ENCODE peak calls at places on chromosomes 4 and X, in seven cellular contexts. X is GM23338; I is tibial artery; H is effector memory CD4-positive, alpha-beta T cell; O is cardiac muscle cell; C is mammary epithelial cell; V is gastrocnemius medialis. N is an unnamed sample.

GRCh38 chr4:24328711-24329110 is 255.6 kb downstream of the DHX15 start:
- DNase-seq in X (no peak), I (no peak), H (no peak), O (no peak), C (no peak), V (no peak), N (no peak)

GRCh38 chr4:76748649-76749048 is 149.3 kb downstream of the SOWAHB start:
- DNase-seq in X (peak; percentile 72), I (no peak), H (no peak), O (no peak), C (no peak), V (no peak), N (no peak)

GRCh38 chr4:151524610-151525009 is 115.6 kb downstream of the FHIP1A start:
- DNase-seq in X (peak; percentile 75), I (no peak), H (no peak), O (no peak), C (peak; percentile 81), V (no peak), N (no peak)

GRCh38 chr4:72909461-72909860 is 160.1 kb downstream of the COX18 start:
- DNase-seq in X (peak; percentile 77), I (no peak), H (no peak), O (peak; percentile 45), C (peak; percentile 14), V (no peak), N (no peak)

GRCh38 chr4:118910221-118910620 is 21.6 kb downstream of the SYNPO2 start:
- DNase-seq in X (no peak), I (no peak), H (no peak), O (no peak), C (peak; percentile 16), V (no peak), N (no peak)

GRCh38 chrX:155966876-155967275 is 30.6 kb upstream of the IL9R start:
- DNase-seq in X (peak; percentile 72), I (no peak), H (no peak), O (peak; percentile 2), C (no peak), V (no peak), N (no peak)

GRCh38 chrX:1649623-1650022 is 34.8 kb downstream of the ASMT start:
- DNase-seq in X (peak; percentile 95), I (no peak), H (no peak), O (no peak), C (no peak), V (no peak), N (no peak)

GRCh38 chr4:13325744-13326143 is 158.4 kb downstream of the RAB28 start:
- DNase-seq in X (peak; percentile 1), I (no peak), H (no peak), O (peak; percentile 44), C (peak; percentile 28), V (no peak), N (no peak)

GRCh38 chrX:12249997-12250396 is 111.7 kb downstream of the FRMPD4 start:
- DNase-seq in X (no peak), I (no peak), H (no peak), O (no peak), C (peak; percentile 32), V (no peak), N (no peak)

GRCh38 chrX:46376246-46376885 is 168.9 kb downstream of the ZNF674 start:
- DNase-seq in X (peak; percentile 69), I (no peak), H (no peak), O (peak; percentile 48), C (peak; percentile 61), V (no peak), N (no peak)

GRCh38 chr4:169618286-169618685 is 2.1 kb upstream of the CLCN3 start:
- DNase-seq in X (no peak), I (no peak), H (no peak), O (no peak), C (peak; percentile 17), V (no peak), N (no peak)

GRCh38 chr4:141425124-141425523 is 204.4 kb downstream of the ZNF330 start:
- DNase-seq in X (no peak), I (no peak), H (no peak), O (no peak), C (peak; percentile 41), V (no peak), N (no peak)

GRCh38 chr4:180059216-180059881 is 2183.9 kb upstream of the TENM3 start:
- DNase-seq in X (peak; percentile 55), I (no peak), H (no peak), O (peak; percentile 57), C (no peak), V (no peak), N (no peak)

DNA sequence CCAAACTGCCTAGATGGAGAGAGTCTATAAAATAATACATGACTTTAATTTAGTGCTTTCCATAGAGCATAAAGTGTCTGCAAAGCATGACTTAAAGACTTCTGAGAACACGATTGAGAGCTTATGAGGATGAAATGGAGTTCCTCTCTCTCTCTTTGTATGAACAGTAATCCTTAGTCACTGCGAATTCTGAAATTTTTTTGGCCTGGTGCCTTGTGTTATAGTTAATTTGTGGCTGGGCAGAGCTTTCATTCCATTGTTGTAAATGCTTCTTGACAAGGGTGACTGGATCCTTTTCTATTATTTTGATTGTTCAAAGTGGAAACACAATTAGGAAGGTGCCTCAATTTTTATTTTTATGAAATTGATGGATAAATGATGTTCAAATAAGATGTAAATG is 179.5 kb downstream of the CEP135 start:
- DNase-seq in X (no peak), I (no peak), H (no peak), O (no peak), C (peak; percentile 49), V (no peak), N (no peak)
- H3K4me3 ChIP-seq in X (no peak overlapping the region), I (no peak overlapping the region), H (no peak overlapping the region), O (no peak overlapping the region), C (no peak overlapping the region), V (no peak overlapping the region), N (no peak overlapping the region)

GRCh38 chr4:1973218-1973617 is 35.6 kb downstream of the NELFA start:
- DNase-seq in X (no peak), I (peak; percentile 46), H (no peak), O (no peak), C (no peak), V (no peak), N (no peak)

GRCh38 chr4:1969928-1970723 is 38.6 kb downstream of the NELFA start:
- DNase-seq in X (no peak), I (no peak), H (no peak), O (no peak), C (no peak), V (no peak), N (no peak)

GRCh38 chr4:1970926-1971325 is 37.8 kb downstream of the NELFA start:
- DNase-seq in X (no peak), I (no peak), H (no peak), O (no peak), C (no peak), V (no peak), N (no peak)

GRCh38 chr4:1972414-1972813 is 36.4 kb downstream of the NELFA start:
- DNase-seq in X (no peak), I (peak; percentile 25), H (no peak), O (no peak), C (no peak), V (no peak), N (no peak)

DNA sequence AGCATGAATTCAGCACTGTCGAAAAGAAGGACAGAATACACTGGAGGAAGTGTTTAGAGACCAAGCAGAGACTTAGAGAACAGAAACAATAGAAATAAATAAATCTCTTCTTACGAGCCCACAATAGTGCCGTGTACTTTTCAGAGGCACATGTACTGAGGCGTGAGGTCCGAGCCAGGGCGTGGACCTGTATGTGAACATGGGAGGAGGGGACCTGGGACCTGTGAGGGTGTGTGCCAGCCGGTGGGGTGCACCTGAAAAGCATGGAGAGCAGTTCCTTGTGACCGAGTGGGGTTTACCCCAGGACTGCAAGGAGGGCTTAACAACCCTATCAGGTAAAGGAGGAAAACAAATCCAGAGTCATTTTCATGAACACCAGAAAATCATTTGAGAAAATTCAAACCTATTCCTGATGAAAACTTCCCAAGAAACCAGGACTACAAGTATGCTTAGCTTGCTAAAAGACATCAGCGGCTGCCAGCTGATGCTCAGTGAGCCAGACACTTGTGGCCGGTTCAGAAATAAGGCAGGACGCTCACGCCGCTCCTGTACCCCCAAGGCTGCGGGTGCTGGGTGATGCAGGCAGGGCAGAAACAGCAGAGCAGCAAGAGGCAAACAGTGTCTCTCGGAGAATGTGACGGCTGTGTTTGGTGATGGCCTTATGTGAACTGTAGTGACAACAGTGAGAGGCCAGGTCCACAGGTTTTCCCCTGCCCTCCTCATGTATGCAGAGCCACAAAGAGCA is 37.1 kb downstream of the NELFA start:
- DNase-seq in X (no peak), I (peak; percentile 53), H (no peak), O (no peak), C (no peak), V (no peak), N (no peak)
- H3K27ac ChIP-seq in X (no peak overlapping the region), I (no peak overlapping the region), H (no peak overlapping the region), O (no peak overlapping the region), C (no peak overlapping the region), V (no peak overlapping the region), N (no peak overlapping the region)

GRCh38 chr4:1792158-1792831 is 798 bp upstream of the FGFR3 start:
- DNase-seq in X (no peak), I (no peak), H (no peak), O (no peak), C (no peak), V (no peak), N (no peak)

GRCh38 chr4:1793940-1794808 is 1.1 kb downstream of the FGFR3 start:
- DNase-seq in X (peak; percentile 57), I (no peak), H (no peak), O (peak; percentile 57), C (peak; percentile 26), V (no peak), N (no peak)

GRCh38 chr4:1794809-1795303 is 1.8 kb downstream of the FGFR3 start:
- DNase-seq in X (no peak), I (no peak), H (no peak), O (peak; percentile 23), C (no peak), V (no peak), N (no peak)

GRCh38 chr4:1792832-1793495 is at the start of gene FGFR3:
- DNase-seq in X (peak; percentile 90), I (no peak), H (no peak), O (peak; percentile 87), C (no peak), V (no peak), N (no peak)

GRCh38 chr4:1793496-1793840 is 375 bp downstream of the FGFR3 start:
- DNase-seq in X (peak; percentile 55), I (no peak), H (peak; percentile 17), O (peak; percentile 63), C (no peak), V (no peak), N (no peak)
- H3K4me3 ChIP-seq in X (peak overlapping the region; percentile 51), I (peak overlapping the region; percentile 44), H (peak overlapping the region; percentile 39), O (peak overlapping the region; percentile 54), C (peak overlapping the region; percentile 52), V (no peak overlapping the region), N (peak overlapping the region; percentile 85)

DNA sequence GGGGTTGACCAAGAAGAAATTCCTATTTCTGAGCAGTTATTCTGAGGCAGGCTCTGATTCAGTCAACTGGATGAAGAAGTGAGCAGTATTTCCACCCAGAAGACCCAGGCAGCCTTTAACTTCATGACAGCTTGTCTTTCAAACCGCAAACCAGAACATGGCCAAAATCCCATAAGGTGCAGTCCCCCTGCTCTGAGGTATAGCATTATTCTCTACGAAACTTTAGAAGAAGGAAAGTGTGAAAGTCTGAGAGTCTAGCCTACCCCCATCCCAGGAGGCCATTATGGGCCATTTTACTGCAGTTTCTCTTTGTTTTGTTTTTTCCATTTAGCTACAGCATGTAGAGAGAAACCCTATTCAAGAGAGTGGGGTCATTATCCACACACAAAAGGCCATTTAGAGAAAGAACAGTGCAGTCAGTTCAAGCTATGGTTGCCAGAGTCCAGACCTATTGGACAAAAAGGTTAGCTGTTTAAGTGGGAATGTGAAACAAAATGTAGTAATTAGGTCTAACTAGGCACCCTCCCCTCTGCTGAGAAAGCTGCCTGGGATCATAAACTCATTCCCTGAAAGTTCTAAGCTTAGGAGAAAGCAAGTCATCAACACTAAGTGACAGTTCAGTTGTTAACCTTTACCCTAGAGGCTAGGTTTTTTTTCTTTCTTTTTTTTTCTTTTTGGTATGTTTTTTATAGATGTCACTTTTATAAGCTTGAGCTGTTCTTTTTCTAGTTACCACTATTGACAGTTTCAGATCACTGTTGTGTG is 52.1 kb upstream of the RASGEF1B start:
- DNase-seq in X (no peak), I (no peak), H (no peak), O (no peak), C (no peak), V (no peak), N (no peak)
- H3K27ac ChIP-seq in X (no peak overlapping the region), I (no peak overlapping the region), H (no peak overlapping the region), O (no peak overlapping the region), C (no peak overlapping the region), V (no peak overlapping the region), N (no peak overlapping the region)